ENCODE peak calls at places on chromosome 22, in nine cellular contexts. One of them, this sample, is unnamed.

GRCh38 chr22:25766418-25766817 is 24.4 kb downstream of the MYO18B start:
- DNase-seq in anterior cingulate cortex: no peak
- DNase-seq in colonic mucosa: no peak
- DNase-seq in T-helper 2 cell: no peak
- DNase-seq in cardiac fibroblast: no peak
- DNase-seq in CD4-positive, CD25-positive, alpha-beta regulatory T cell: no peak
- DNase-seq in activated naive CD8-positive, alpha-beta T cell treated with anti-CD3 and anti-CD28 coated beads, Interleukin-2, amount 50 U/mL, for 24 hours: no peak
- DNase-seq in HepG2: no peak
- DNase-seq in iris pigment epithelial cell: no peak
- DNase-seq in this sample: no peak

GRCh38 chr22:40637181-40638150 is 947 bp upstream of the MRTFA start:
- DNase-seq in T-helper 2 cell: peak
- DNase-seq in iris pigment epithelial cell: peak
- DNase-seq in anterior cingulate cortex: peak
- DNase-seq in cardiac fibroblast: no peak
- DNase-seq in CD4-positive, CD25-positive, alpha-beta regulatory T cell: peak
- DNase-seq in HepG2: no peak
- DNase-seq in activated naive CD8-positive, alpha-beta T cell treated with anti-CD3 and anti-CD28 coated beads, Interleukin-2, amount 50 U/mL, for 24 hours: peak
- DNase-seq in colonic mucosa: peak
- DNase-seq in this sample: peak

GRCh38 chr22:17379939-17380710 is 10.9 kb downstream of the CECR2 start:
- DNase-seq in T-helper 2 cell: no peak
- DNase-seq in activated naive CD8-positive, alpha-beta T cell treated with anti-CD3 and anti-CD28 coated beads, Interleukin-2, amount 50 U/mL, for 24 hours: no peak
- DNase-seq in cardiac fibroblast: no peak
- DNase-seq in CD4-positive, CD25-positive, alpha-beta regulatory T cell: no peak
- DNase-seq in colonic mucosa: no peak
- DNase-seq in HepG2: no peak
- DNase-seq in anterior cingulate cortex: no peak
- DNase-seq in iris pigment epithelial cell: no peak
- DNase-seq in this sample: no peak

GRCh38 chr22:24230911-24231656 is 13.8 kb downstream of the GGT5 start:
- DNase-seq in T-helper 2 cell: peak
- DNase-seq in anterior cingulate cortex: no peak
- DNase-seq in colonic mucosa: peak
- DNase-seq in CD4-positive, CD25-positive, alpha-beta regulatory T cell: peak
- DNase-seq in HepG2: no peak
- DNase-seq in iris pigment epithelial cell: no peak
- DNase-seq in cardiac fibroblast: peak
- DNase-seq in activated naive CD8-positive, alpha-beta T cell treated with anti-CD3 and anti-CD28 coated beads, Interleukin-2, amount 50 U/mL, for 24 hours: peak
- DNase-seq in this sample: peak

GRCh38 chr22:49369726-49370717 is 457.7 kb downstream of the BRD1 start:
- DNase-seq in iris pigment epithelial cell: no peak
- DNase-seq in T-helper 2 cell: no peak
- DNase-seq in colonic mucosa: peak
- DNase-seq in HepG2: no peak
- DNase-seq in anterior cingulate cortex: no peak
- DNase-seq in CD4-positive, CD25-positive, alpha-beta regulatory T cell: no peak
- DNase-seq in activated naive CD8-positive, alpha-beta T cell treated with anti-CD3 and anti-CD28 coated beads, Interleukin-2, amount 50 U/mL, for 24 hours: no peak
- DNase-seq in cardiac fibroblast: no peak
- DNase-seq in this sample: no peak

GRCh38 chr22:40044102-40044869 is 49.5 kb downstream of the FAM83F start:
- DNase-seq in colonic mucosa: peak
- DNase-seq in HepG2: peak
- DNase-seq in T-helper 2 cell: peak
- DNase-seq in cardiac fibroblast: peak
- DNase-seq in activated naive CD8-positive, alpha-beta T cell treated with anti-CD3 and anti-CD28 coated beads, Interleukin-2, amount 50 U/mL, for 24 hours: peak
- DNase-seq in iris pigment epithelial cell: peak
- DNase-seq in CD4-positive, CD25-positive, alpha-beta regulatory T cell: peak
- DNase-seq in anterior cingulate cortex: peak
- DNase-seq in this sample: peak

GRCh38 chr22:30324008-30324730 is 2.6 kb downstream of the TBC1D10A start:
- DNase-seq in T-helper 2 cell: no peak
- DNase-seq in colonic mucosa: no peak
- DNase-seq in iris pigment epithelial cell: peak
- DNase-seq in CD4-positive, CD25-positive, alpha-beta regulatory T cell: peak
- DNase-seq in HepG2: no peak
- DNase-seq in activated naive CD8-positive, alpha-beta T cell treated with anti-CD3 and anti-CD28 coated beads, Interleukin-2, amount 50 U/mL, for 24 hours: peak
- DNase-seq in cardiac fibroblast: peak
- DNase-seq in anterior cingulate cortex: no peak
- DNase-seq in this sample: no peak

GRCh38 chr22:44158766-44159165 is 22.0 kb upstream of the PARVG start:
- DNase-seq in T-helper 2 cell: no peak
- DNase-seq in iris pigment epithelial cell: no peak
- DNase-seq in cardiac fibroblast: peak
- DNase-seq in HepG2: no peak
- DNase-seq in colonic mucosa: no peak
- DNase-seq in activated naive CD8-positive, alpha-beta T cell treated with anti-CD3 and anti-CD28 coated beads, Interleukin-2, amount 50 U/mL, for 24 hours: no peak
- DNase-seq in CD4-positive, CD25-positive, alpha-beta regulatory T cell: no peak
- DNase-seq in anterior cingulate cortex: no peak
- DNase-seq in this sample: no peak

GRCh38 chr22:43014062-43014875 is 680 bp downstream of the PACSIN2 start:
- DNase-seq in iris pigment epithelial cell: no peak
- DNase-seq in activated naive CD8-positive, alpha-beta T cell treated with anti-CD3 and anti-CD28 coated beads, Interleukin-2, amount 50 U/mL, for 24 hours: peak
- DNase-seq in cardiac fibroblast: peak
- DNase-seq in anterior cingulate cortex: peak
- DNase-seq in T-helper 2 cell: peak
- DNase-seq in colonic mucosa: peak
- DNase-seq in HepG2: peak
- DNase-seq in CD4-positive, CD25-positive, alpha-beta regulatory T cell: peak
- DNase-seq in this sample: peak

GRCh38 chr22:11628651-11629511 is 3899.1 kb upstream of the OR11H1 start:
- DNase-seq in cardiac fibroblast: no peak
- DNase-seq in activated naive CD8-positive, alpha-beta T cell treated with anti-CD3 and anti-CD28 coated beads, Interleukin-2, amount 50 U/mL, for 24 hours: no peak
- DNase-seq in colonic mucosa: no peak
- DNase-seq in T-helper 2 cell: no peak
- DNase-seq in CD4-positive, CD25-positive, alpha-beta regulatory T cell: no peak
- DNase-seq in anterior cingulate cortex: no peak
- DNase-seq in HepG2: no peak
- DNase-seq in iris pigment epithelial cell: no peak
- DNase-seq in this sample: no peak

GRCh38 chr22:45762545-45763235 is 91.1 kb downstream of the ATXN10 start:
- DNase-seq in anterior cingulate cortex: no peak
- DNase-seq in HepG2: no peak
- DNase-seq in T-helper 2 cell: no peak
- DNase-seq in CD4-positive, CD25-positive, alpha-beta regulatory T cell: no peak
- DNase-seq in colonic mucosa: no peak
- DNase-seq in activated naive CD8-positive, alpha-beta T cell treated with anti-CD3 and anti-CD28 coated beads, Interleukin-2, amount 50 U/mL, for 24 hours: no peak
- DNase-seq in iris pigment epithelial cell: no peak
- DNase-seq in cardiac fibroblast: no peak
- DNase-seq in this sample: no peak

GRCh38 chr22:29268511-29269229 is 602 bp downstream of the EWSR1 start:
- DNase-seq in T-helper 2 cell: no peak
- DNase-seq in CD4-positive, CD25-positive, alpha-beta regulatory T cell: peak
- DNase-seq in activated naive CD8-positive, alpha-beta T cell treated with anti-CD3 and anti-CD28 coated beads, Interleukin-2, amount 50 U/mL, for 24 hours: peak
- DNase-seq in cardiac fibroblast: peak
- DNase-seq in HepG2: peak
- DNase-seq in colonic mucosa: no peak
- DNase-seq in iris pigment epithelial cell: peak
- DNase-seq in anterior cingulate cortex: peak
- DNase-seq in this sample: no peak

GRCh38 chr22:36439481-36440271 is 41.8 kb downstream of the TXN2 start:
- DNase-seq in cardiac fibroblast: peak
- DNase-seq in CD4-positive, CD25-positive, alpha-beta regulatory T cell: no peak
- DNase-seq in anterior cingulate cortex: no peak
- DNase-seq in activated naive CD8-positive, alpha-beta T cell treated with anti-CD3 and anti-CD28 coated beads, Interleukin-2, amount 50 U/mL, for 24 hours: peak
- DNase-seq in iris pigment epithelial cell: peak
- DNase-seq in T-helper 2 cell: no peak
- DNase-seq in HepG2: peak
- DNase-seq in colonic mucosa: peak
- DNase-seq in this sample: no peak

GRCh38 chr22:17914474-17914873 is 109.9 kb downstream of the MICAL3 start:
- DNase-seq in cardiac fibroblast: no peak
- DNase-seq in anterior cingulate cortex: no peak
- DNase-seq in iris pigment epithelial cell: no peak
- DNase-seq in colonic mucosa: no peak
- DNase-seq in activated naive CD8-positive, alpha-beta T cell treated with anti-CD3 and anti-CD28 coated beads, Interleukin-2, amount 50 U/mL, for 24 hours: no peak
- DNase-seq in CD4-positive, CD25-positive, alpha-beta regulatory T cell: no peak
- DNase-seq in HepG2: no peak
- DNase-seq in T-helper 2 cell: no peak
- DNase-seq in this sample: no peak

GRCh38 chr22:33018232-33018864 is 39.8 kb downstream of the SYN3 start:
- DNase-seq in HepG2: peak
- DNase-seq in cardiac fibroblast: peak
- DNase-seq in iris pigment epithelial cell: peak
- DNase-seq in T-helper 2 cell: no peak
- DNase-seq in activated naive CD8-positive, alpha-beta T cell treated with anti-CD3 and anti-CD28 coated beads, Interleukin-2, amount 50 U/mL, for 24 hours: peak
- DNase-seq in CD4-positive, CD25-positive, alpha-beta regulatory T cell: peak
- DNase-seq in colonic mucosa: peak
- DNase-seq in anterior cingulate cortex: peak
- DNase-seq in this sample: peak

This sample was measured in naive B cell.